ENCODE peak calls at places on chromosomes 13 and 19, in five cellular contexts. One of them, this sample, is unnamed.

GRCh38 chr19:18733196-18733647 is 49.7 kb downstream of the CRTC1 start:
- DNase-seq in adrenal gland: no peak
- DNase-seq in IMR-90: peak; percentile 93
- DNase-seq in uterus: peak; percentile 66
- DNase-seq in A549: no peak
- DNase-seq in this sample: no peak

GRCh38 chr13:111474136-111475002 is 153.9 kb downstream of the TEX29 start:
- DNase-seq in A549: peak; percentile 58
- DNase-seq in uterus: no peak
- DNase-seq in adrenal gland: no peak
- DNase-seq in IMR-90: peak; percentile 35
- DNase-seq in this sample: no peak

GRCh38 chr19:18000981-18001836 is 6.8 kb upstream of the ARRDC2 start:
- DNase-seq in adrenal gland: peak; percentile 77
- DNase-seq in uterus: peak; percentile 78
- DNase-seq in A549: peak; percentile 82
- DNase-seq in IMR-90: peak; percentile 73
- DNase-seq in this sample: peak; percentile 99

GRCh38 chr13:89746554-89746953 is 1600.9 kb upstream of the MIR17HG start:
- DNase-seq in A549: no peak
- DNase-seq in IMR-90: no peak
- DNase-seq in adrenal gland: no peak
- DNase-seq in uterus: no peak
- DNase-seq in this sample: no peak

GRCh38 chr19:38537071-38537847 is 80.5 kb downstream of the MAP4K1 start:
- DNase-seq in A549: no peak
- DNase-seq in uterus: no peak
- DNase-seq in adrenal gland: no peak
- DNase-seq in IMR-90: no peak
- DNase-seq in this sample: no peak

GRCh38 chr13:107835339-107836018 is 379.9 kb downstream of the LIG4 start:
- DNase-seq in A549: no peak
- DNase-seq in IMR-90: peak; percentile 88
- DNase-seq in uterus: no peak
- DNase-seq in adrenal gland: no peak
- DNase-seq in this sample: no peak

GRCh38 chr19:23070353-23070781 is 46.5 kb upstream of the ZNF730 start:
- DNase-seq in IMR-90: peak; percentile 15
- DNase-seq in adrenal gland: peak; percentile 19
- DNase-seq in uterus: peak; percentile 52
- DNase-seq in A549: no peak
- DNase-seq in this sample: no peak

GRCh38 chr19:27750697-27751391 is 1462.1 kb downstream of the UQCRFS1 start:
- DNase-seq in uterus: no peak
- DNase-seq in A549: no peak
- DNase-seq in IMR-90: no peak
- DNase-seq in adrenal gland: no peak
- DNase-seq in this sample: no peak

GRCh38 chr13:35729926-35730627 is 253.6 kb upstream of the MAB21L1 start:
- DNase-seq in A549: no peak
- DNase-seq in adrenal gland: peak; percentile 24
- DNase-seq in uterus: no peak
- DNase-seq in IMR-90: no peak
- DNase-seq in this sample: no peak

DNA sequence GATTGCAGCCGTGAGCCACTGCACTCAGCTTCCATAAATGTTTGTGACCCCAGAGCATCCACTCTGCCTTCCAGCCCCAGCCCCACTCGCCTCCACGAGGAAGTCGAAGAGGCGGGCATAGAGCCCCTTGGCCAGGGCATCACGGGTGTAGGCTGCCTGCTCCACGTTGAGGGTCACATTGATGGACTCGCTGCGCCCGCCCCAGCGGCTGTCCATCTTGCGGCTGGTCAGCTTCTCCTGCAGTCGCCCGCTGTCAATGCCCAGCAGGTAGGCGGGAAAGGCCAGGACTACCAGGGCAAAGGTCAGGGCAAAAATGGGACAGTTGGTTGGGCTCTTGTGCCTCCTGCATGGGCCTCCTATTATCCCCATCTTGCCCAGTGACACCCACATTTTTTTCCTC is 27.2 kb downstream of the MYO1F start:
- DNase-seq in uterus: no peak
- DNase-seq in IMR-90: no peak
- DNase-seq in A549: no peak
- DNase-seq in adrenal gland: no peak
- DNase-seq in this sample: no peak
- TF ChIP-seq POLR2A in uterus: no peak
- TF ChIP-seq POLR2A in IMR-90: no peak
- TF ChIP-seq POLR2A in A549: no peak
- TF ChIP-seq POLR2A in adrenal gland: no peak
- TF ChIP-seq POLR2A in this sample: no peak

GRCh38 chr13:43666403-43666802 is 120.4 kb downstream of the ENOX1 start:
- DNase-seq in IMR-90: no peak
- DNase-seq in adrenal gland: no peak
- DNase-seq in uterus: no peak
- DNase-seq in A549: no peak
- DNase-seq in this sample: no peak
- TF ChIP-seq POLR2A in IMR-90: no peak
- TF ChIP-seq POLR2A in adrenal gland: no peak
- TF ChIP-seq POLR2A in uterus: no peak
- TF ChIP-seq POLR2A in A549: no peak
- TF ChIP-seq POLR2A in this sample: no peak

DNA sequence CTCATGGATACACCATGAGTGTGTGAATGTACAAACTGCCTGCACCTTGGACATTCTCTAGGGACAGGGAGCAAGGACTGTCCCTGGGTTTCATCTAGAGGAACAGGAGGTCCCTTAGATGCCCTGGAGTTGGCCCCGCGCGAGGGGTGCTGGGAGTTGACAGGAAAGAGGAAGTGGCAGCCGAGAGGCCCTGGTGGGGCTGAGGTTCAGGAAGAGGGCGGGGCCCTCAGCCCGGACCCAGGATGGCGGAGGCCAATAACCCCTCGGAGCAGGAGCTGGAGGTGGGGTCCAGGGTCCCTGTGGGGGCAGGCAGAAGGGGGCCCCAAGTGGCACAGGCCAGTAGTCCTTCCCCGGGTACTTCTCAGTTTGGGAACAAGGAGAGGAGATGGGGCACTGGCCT is 6.9 kb downstream of the PKN1 start:
- DNase-seq in uterus: no peak
- DNase-seq in A549: no peak
- DNase-seq in IMR-90: no peak
- DNase-seq in adrenal gland: peak; percentile 65
- DNase-seq in this sample: peak; percentile 99
- TF ChIP-seq POLR2A in uterus: no peak
- TF ChIP-seq POLR2A in A549: no peak
- TF ChIP-seq POLR2A in IMR-90: no peak
- TF ChIP-seq POLR2A in adrenal gland: no peak
- TF ChIP-seq POLR2A in this sample: no peak

GRCh38 chr19:43533546-43534304 is 737 bp downstream of the ZNF575 start:
- DNase-seq in A549: peak; percentile 92
- DNase-seq in adrenal gland: peak; percentile 99
- DNase-seq in IMR-90: peak; percentile 99
- DNase-seq in uterus: peak; percentile 99
- DNase-seq in this sample: peak; percentile 98
- TF ChIP-seq POLR2A in A549: no peak
- TF ChIP-seq POLR2A in adrenal gland: peak; percentile 14
- TF ChIP-seq POLR2A in IMR-90: no peak
- TF ChIP-seq POLR2A in uterus: peak; percentile 16
- TF ChIP-seq POLR2A in this sample: no peak

GRCh38 chr13:93746589-93746988 is 520.0 kb downstream of the GPC6 start:
- DNase-seq in uterus: no peak
- DNase-seq in IMR-90: no peak
- DNase-seq in adrenal gland: no peak
- DNase-seq in A549: no peak
- DNase-seq in this sample: no peak
- TF ChIP-seq POLR2A in uterus: no peak
- TF ChIP-seq POLR2A in IMR-90: no peak
- TF ChIP-seq POLR2A in adrenal gland: no peak
- TF ChIP-seq POLR2A in A549: no peak
- TF ChIP-seq POLR2A in this sample: no peak